ENCODE peak calls at places on chromosomes 11 and 22, in four cellular contexts. R, K, X and M are unnamed samples.

GRCh38 chr11:122421684-122422083 is 233.8 kb upstream of the UBASH3B start:
- DNase-seq in X (no peak), R (no peak), K (no peak), M (no peak)

GRCh38 chr22:47011131-47011854 is 248.8 kb downstream of the TBC1D22A start:
- DNase-seq in R (no peak), K (no peak), X (no peak), M (no peak)

GRCh38 chr22:26892401-26893033 is 235.1 kb downstream of the MIAT start:
- DNase-seq in X (no peak), K (no peak), R (no peak), M (no peak)

GRCh38 chr11:129248618-129249017 is 56.5 kb upstream of the ARHGAP32 start:
- DNase-seq in R (no peak), K (no peak), X (no peak), M (no peak)

GRCh38 chr11:72652871-72653615 is 21.2 kb downstream of the PDE2A start:
- DNase-seq in K (no peak), R (peak; percentile 79), X (no peak), M (peak; percentile 83)

GRCh38 chr11:47296045-47296444 is 26.1 kb downstream of the MADD start:
- DNase-seq in R (no peak), K (no peak), X (no peak), M (no peak)

GRCh38 chr11:82855616-82856015 is 44.6 kb downstream of the PRCP start:
- DNase-seq in K (no peak), R (no peak), X (no peak), M (no peak)

GRCh38 chr11:660281-660680 is 23.2 kb downstream of the DRD4 start:
- DNase-seq in R (no peak), X (no peak), K (no peak), M (no peak)

GRCh38 chr11:105838668-105839403 is 183.2 kb downstream of the MSANTD4 start:
- DNase-seq in X (no peak), K (no peak), R (no peak), M (no peak)

GRCh38 chr11:64729851-64730382 is 6.9 kb upstream of the NRXN2 start:
- DNase-seq in R (peak; percentile 79), K (no peak), X (no peak), M (peak; percentile 50)

GRCh38 chr11:85582111-85582510 is 45.0 kb downstream of the DLG2 start:
- DNase-seq in K (no peak), X (no peak), R (no peak), M (no peak)